ENCODE peak calls at places on chromosomes 2 and 18, in four cellular contexts. L, K, C and S are unnamed samples.

GRCh38 chr2:205716126-205716525 is 33.8 kb downstream of the NRP2 start:
- DNase-seq in L (no peak), K (no peak), C (no peak), S (no peak)

GRCh38 chr2:1496394-1496821 is 83.1 kb downstream of the TPO start:
- DNase-seq in L (no peak), K (peak), C (no peak), S (no peak)

GRCh38 chr2:142190805-142191204 is 60.0 kb upstream of the LRP1B start:
- DNase-seq in L (peak), K (no peak), C (no peak), S (no peak)

GRCh38 chr2:237530472-237531433 is 35.6 kb upstream of the PRLH start:
- DNase-seq in L (no peak), K (no peak), C (no peak), S (no peak)

GRCh38 chr2:81050580-81050979 is 746.0 kb upstream of the LRRTM1 start:
- DNase-seq in L (no peak), K (no peak), C (no peak), S (no peak)

GRCh38 chr18:48805826-48806535 is 144.8 kb downstream of the SMAD7 start:
- DNase-seq in L (no peak), K (peak), C (no peak), S (no peak)

GRCh38 chr2:222753251-222753824 is 81.9 kb downstream of the MOGAT1 start:
- DNase-seq in L (peak), K (no peak), C (no peak), S (no peak)

GRCh38 chr2:217711236-217711635 is 291.6 kb downstream of the TNS1 start:
- DNase-seq in L (no peak), K (no peak), C (no peak), S (no peak)

GRCh38 chr18:50879302-50880107 is 587 bp downstream of the ME2 start:
- DNase-seq in L (peak), K (no peak), C (peak), S (peak)

GRCh38 chr2:46648141-46648742 is 168.9 kb downstream of the TMEM247 start:
- DNase-seq in L (peak), K (no peak), C (no peak), S (no peak)

GRCh38 chr2:50480507-50480906 is 551.4 kb downstream of the NRXN1 start:
- DNase-seq in L (no peak), K (no peak), C (no peak), S (no peak)

GRCh38 chr2:231394201-231395141 is 1.0 kb upstream of the B3GNT7 start:
- DNase-seq in L (no peak), K (no peak), C (no peak), S (no peak)
- TF ChIP-seq CTCF in L (peak), K (no peak), C (peak), S (no peak)

GRCh38 chr2:127361929-127362328 is 25.8 kb downstream of the MAP3K2 start:
- DNase-seq in L (no peak), K (no peak), C (no peak), S (no peak)

GRCh38 chr2:127360242-127360641 is 27.5 kb downstream of the MAP3K2 start:
- DNase-seq in L (no peak), K (no peak), C (no peak), S (no peak)

GRCh38 chr2:127358971-127359370 is 28.8 kb downstream of the MAP3K2 start:
- DNase-seq in L (no peak), K (no peak), C (no peak), S (no peak)

GRCh38 chr2:127358044-127358443 is 29.7 kb downstream of the MAP3K2 start:
- DNase-seq in L (peak), K (no peak), C (no peak), S (no peak)

GRCh38 chr2:127359520-127359919 is 28.3 kb downstream of the MAP3K2 start:
- DNase-seq in L (no peak), K (no peak), C (no peak), S (no peak)
- TF ChIP-seq CTCF in L (no peak), K (no peak), C (no peak), S (no peak)

GRCh38 chr2:18856766-18857165 is 267.4 kb upstream of the NT5C1B start:
- DNase-seq in L (no peak), K (no peak), C (no peak), S (no peak)

GRCh38 chr2:18849841-18850578 is 260.6 kb upstream of the NT5C1B start:
- DNase-seq in L (no peak), K (no peak), C (no peak), S (no peak)

GRCh38 chr2:18860179-18860578 is 270.8 kb upstream of the NT5C1B start:
- DNase-seq in L (no peak), K (no peak), C (no peak), S (no peak)

DNA sequence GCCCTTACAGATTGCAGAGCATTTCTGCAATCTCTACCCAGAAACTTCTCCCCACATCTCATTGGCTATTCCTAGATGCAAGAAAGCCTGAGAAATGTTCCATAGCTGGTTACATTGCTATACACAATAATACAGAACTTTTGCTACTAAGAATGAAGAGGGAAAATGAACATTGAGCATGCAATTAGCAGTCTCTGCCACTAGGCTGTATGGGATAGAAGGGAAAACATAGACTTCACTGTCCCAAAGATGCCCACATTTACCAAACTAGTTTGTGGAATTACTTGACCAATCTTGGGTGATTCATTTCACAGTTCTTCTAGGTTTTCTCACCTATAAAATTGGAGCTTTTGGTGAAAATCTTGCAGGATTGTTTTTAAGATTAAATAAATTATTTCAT is 265.7 kb upstream of the NT5C1B start:
- DNase-seq in L (peak), K (no peak), C (no peak), S (no peak)
- TF ChIP-seq CTCF in L (peak), K (no peak), C (no peak), S (no peak)

GRCh38 chr2:28661589-28662001 is 90.0 kb upstream of the PPP1CB start:
- DNase-seq in L (peak), K (peak), C (peak), S (no peak)
- TF ChIP-seq CTCF in L (no peak), K (no peak), C (no peak), S (no peak)

GRCh38 chr2:106038598-106039375 is 155.3 kb downstream of the UXS1 start:
- DNase-seq in L (peak), K (no peak), C (no peak), S (no peak)

GRCh38 chr2:106039634-106040033 is 154.5 kb downstream of the UXS1 start:
- DNase-seq in L (no peak), K (no peak), C (no peak), S (no peak)

GRCh38 chr2:106041150-106041549 is 153.0 kb downstream of the UXS1 start:
- DNase-seq in L (no peak), K (no peak), C (no peak), S (no peak)

GRCh38 chr2:106044021-106044420 is 150.1 kb downstream of the UXS1 start:
- DNase-seq in L (no peak), K (no peak), C (no peak), S (no peak)
- TF ChIP-seq CTCF in L (no peak), K (no peak), C (no peak), S (no peak)